ENCODE peak calls at places on chromosomes 6 and 20, in six cellular contexts. A, R, Z, K, L and V are unnamed samples.

GRCh38 chr6:156985309-156985708 is 208.1 kb downstream of the ARID1B start:
- DNase-seq in A (no peak), R (no peak), Z (no peak), K (no peak), L (no peak), V (no peak)

GRCh38 chr6:134954272-134954990 is 4.5 kb upstream of the ALDH8A1 start:
- DNase-seq in A (no peak), R (no peak), Z (no peak), K (no peak), L (no peak), V (no peak)

GRCh38 chr20:45497971-45498494 is 17.4 kb downstream of the SPINT3 start:
- DNase-seq in A (no peak), R (no peak), Z (no peak), K (no peak), L (no peak), V (no peak)

GRCh38 chr20:44526129-44526528 is 4.3 kb upstream of the SERINC3 start:
- DNase-seq in A (no peak), R (no peak), Z (no peak), K (peak; percentile 46), L (peak; percentile 45), V (no peak)

GRCh38 chr20:33667245-33668086 is 723 bp downstream of the ACTL10 start:
- DNase-seq in A (no peak), R (no peak), Z (peak; percentile 27), K (no peak), L (peak; percentile 73), V (peak; percentile 87)

GRCh38 chr6:165717732-165718465 is 54.9 kb upstream of the PDE10A start:
- DNase-seq in A (no peak), R (no peak), Z (no peak), K (no peak), L (peak; percentile 53), V (no peak)

GRCh38 chr20:57317789-57318371 is 11.7 kb upstream of the SPO11 start:
- DNase-seq in A (no peak), R (no peak), Z (no peak), K (no peak), L (no peak), V (no peak)

GRCh38 chr20:17845701-17846475 is 122.7 kb downstream of the SNX5 start:
- DNase-seq in A (no peak), R (no peak), Z (no peak), K (peak; percentile 76), L (no peak), V (peak; percentile 35)

GRCh38 chr20:32832664-32833063 is 12.9 kb downstream of the MAPRE1 start:
- DNase-seq in A (no peak), R (no peak), Z (no peak), K (no peak), L (no peak), V (no peak)

GRCh38 chr6:163296835-163297519 is 117.5 kb upstream of the QKI start:
- DNase-seq in A (no peak), R (no peak), Z (no peak), K (no peak), L (no peak), V (no peak)

GRCh38 chr6:9204171-9204570 is 768.8 kb upstream of the SLC35B3 start:
- DNase-seq in A (no peak), R (no peak), Z (no peak), K (no peak), L (peak; percentile 41), V (no peak)

GRCh38 chr6:21005816-21006553 is 471.7 kb downstream of the CDKAL1 start:
- DNase-seq in A (peak; percentile 30), R (peak; percentile 40), Z (no peak), K (peak; percentile 64), L (peak; percentile 94), V (no peak)

GRCh38 chr6:88910922-88911778 is 52.3 kb downstream of the RNGTT start:
- DNase-seq in A (no peak), R (no peak), Z (no peak), K (no peak), L (peak; percentile 4), V (no peak)

GRCh38 chr20:57791178-57791945 is 81.5 kb upstream of the PMEPA1 start:
- DNase-seq in A (no peak), R (no peak), Z (no peak), K (no peak), L (no peak), V (no peak)

GRCh38 chr20:4195499-4195898 is 180.1 kb upstream of the RNF24 start:
- DNase-seq in A (peak; percentile 52), R (no peak), Z (peak; percentile 36), K (peak; percentile 61), L (peak; percentile 26), V (no peak)

GRCh38 chr6:107536183-107536582 is 46.3 kb downstream of the SOBP start:
- DNase-seq in A (no peak), R (peak; percentile 7), Z (no peak), K (no peak), L (no peak), V (no peak)

GRCh38 chr20:16459019-16459700 is 114.1 kb downstream of the KIF16B start:
- DNase-seq in A (peak; percentile 10), R (no peak), Z (peak; percentile 7), K (no peak), L (peak; percentile 29), V (no peak)

GRCh38 chr20:7935027-7935551 is 5.2 kb downstream of the HAO1 start:
- DNase-seq in A (no peak), R (peak; percentile 3), Z (no peak), K (no peak), L (no peak), V (peak; percentile 12)

GRCh38 chr6:166625356-166625755 is 1.7 kb downstream of the RPS6KA2 start:
- DNase-seq in A (no peak), R (no peak), Z (no peak), K (no peak), L (peak; percentile 65), V (no peak)

GRCh38 chr20:37669062-37669772 is 24.6 kb upstream of the CTNNBL1 start:
- DNase-seq in A (no peak), R (no peak), Z (no peak), K (no peak), L (no peak), V (peak; percentile 78)

GRCh38 chr20:64192406-64192805 is 28.2 kb downstream of the MYT1 start:
- DNase-seq in A (no peak), R (no peak), Z (peak; percentile 40), K (no peak), L (no peak), V (peak; percentile 15)

GRCh38 chr6:13407368-13407708 is 79.0 kb upstream of the TBC1D7 start:
- DNase-seq in A (no peak), R (no peak), Z (no peak), K (no peak), L (no peak), V (no peak)

GRCh38 chr6:161356167-161356844 is 82.4 kb upstream of the AGPAT4 start:
- DNase-seq in A (no peak), R (no peak), Z (no peak), K (no peak), L (no peak), V (no peak)

GRCh38 chr20:13009682-13010406 is 1.1 kb downstream of the SPTLC3 start:
- DNase-seq in A (no peak), R (peak; percentile 77), Z (no peak), K (peak; percentile 63), L (peak; percentile 71), V (peak; percentile 84)

GRCh38 chr6:122869437-122870024 is 80.5 kb downstream of the SMPDL3A start:
- DNase-seq in A (peak; percentile 15), R (no peak), Z (peak; percentile 25), K (peak; percentile 53), L (peak; percentile 26), V (peak; percentile 59)

GRCh38 chr6:154485784-154486183 is 24.7 kb downstream of the CNKSR3 start:
- DNase-seq in A (no peak), R (no peak), Z (no peak), K (no peak), L (no peak), V (no peak)

GRCh38 chr20:49982346-49983122 is at the start of gene SNAI1:
- DNase-seq in A (peak; percentile 97), R (peak; percentile 32), Z (peak; percentile 93), K (peak; percentile 86), L (peak; percentile 84), V (peak; percentile 79)
- TF ChIP-seq POLR2A in A (peak; percentile 99), R (peak; percentile 97), Z (peak; percentile 99), K (peak; percentile 99), L (peak; percentile 99), V (no peak)

GRCh38 chr6:139490482-139490881 is 116.0 kb upstream of the CITED2 start:
- DNase-seq in A (no peak), R (no peak), Z (no peak), K (peak; percentile 74), L (peak; percentile 16), V (no peak)
- TF ChIP-seq MYC in A (no peak), R (no peak), Z (no peak), K (no peak), L (no peak), V (no peak)

GRCh38 chr6:18024876-18025275 is 37.4 kb upstream of the KIF13A start:
- DNase-seq in A (no peak), R (no peak), Z (no peak), K (no peak), L (no peak), V (no peak)
- TF ChIP-seq MAX in A (no peak), R (no peak), Z (no peak), K (no peak), L (no peak), V (no peak)

GRCh38 chr6:28867078-28867414 is 56.7 kb downstream of the TRIM27 start:
- DNase-seq in A (no peak), R (no peak), Z (no peak), K (no peak), L (no peak), V (no peak)
- TF ChIP-seq POLR2A in A (no peak), R (no peak), Z (no peak), K (no peak), L (no peak), V (no peak)

DNA sequence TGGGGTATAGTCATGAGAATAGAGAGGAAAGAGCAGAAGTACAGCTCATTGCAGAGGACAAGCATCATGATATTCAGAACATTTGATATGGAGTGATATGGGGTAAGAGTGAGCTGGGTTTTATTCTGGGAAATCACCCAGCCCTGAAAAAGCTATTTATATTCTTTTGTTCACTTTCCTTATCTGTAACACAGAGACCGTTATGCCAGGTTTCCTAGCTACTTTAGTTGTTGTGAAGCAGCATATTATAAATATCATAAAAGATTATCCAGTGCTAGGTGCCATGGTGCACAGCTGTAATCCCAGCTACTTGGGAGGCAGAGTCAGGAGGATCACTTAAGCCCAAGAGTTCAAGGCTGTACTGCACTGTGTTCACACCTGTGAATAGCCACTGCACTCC is 9.8 kb upstream of the DEFB129 start:
- DNase-seq in A (no peak), R (no peak), Z (no peak), K (no peak), L (no peak), V (no peak)
- TF ChIP-seq MYC in A (no peak), R (no peak), Z (no peak), K (no peak), L (no peak), V (no peak)